ENCODE peak calls at places on chromosome 14, in six cellular contexts. One of them, this sample, is unnamed.
A peak's percentile ranks its signal among the peaks of the same experiment; 100 is the strongest.

GRCh38 chr14:29442720-29443119 is 484.9 kb downstream of the PRKD1 start:
- DNase-seq in tibial nerve: no peak
- DNase-seq in transverse colon: no peak
- DNase-seq in stomach: no peak
- DNase-seq in suprapubic skin: no peak
- DNase-seq in sigmoid colon: no peak
- DNase-seq in this sample: no peak

GRCh38 chr14:26863736-26864135 is 265.9 kb upstream of the NOVA1 start:
- DNase-seq in transverse colon: no peak
- DNase-seq in tibial nerve: no peak
- DNase-seq in sigmoid colon: no peak
- DNase-seq in suprapubic skin: no peak
- DNase-seq in stomach: no peak
- DNase-seq in this sample: no peak

GRCh38 chr14:21136024-21136423 is 19.8 kb downstream of the OR5AU1 start:
- DNase-seq in transverse colon: no peak
- DNase-seq in stomach: no peak
- DNase-seq in sigmoid colon: no peak
- DNase-seq in suprapubic skin: no peak
- DNase-seq in tibial nerve: no peak
- DNase-seq in this sample: no peak

GRCh38 chr14:21024668-21025373 is at the start of gene NDRG2:
- DNase-seq in stomach: peak; percentile 90
- DNase-seq in tibial nerve: peak; percentile 71
- DNase-seq in transverse colon: peak; percentile 90
- DNase-seq in suprapubic skin: peak; percentile 90
- DNase-seq in sigmoid colon: peak; percentile 94
- DNase-seq in this sample: peak; percentile 82

GRCh38 chr14:71107921-71108320 is 200.7 kb downstream of the PCNX1 start:
- DNase-seq in sigmoid colon: no peak
- DNase-seq in suprapubic skin: no peak
- DNase-seq in transverse colon: no peak
- DNase-seq in tibial nerve: no peak
- DNase-seq in stomach: no peak
- DNase-seq in this sample: no peak

GRCh38 chr14:88411039-88411438 is 25.6 kb downstream of the SPATA7 start:
- DNase-seq in tibial nerve: no peak
- DNase-seq in sigmoid colon: no peak
- DNase-seq in suprapubic skin: no peak
- DNase-seq in stomach: no peak
- DNase-seq in transverse colon: no peak
- DNase-seq in this sample: no peak

GRCh38 chr14:74859757-74860156 is 16.2 kb downstream of the PROX2 start:
- DNase-seq in transverse colon: no peak
- DNase-seq in suprapubic skin: no peak
- DNase-seq in stomach: no peak
- DNase-seq in tibial nerve: no peak
- DNase-seq in sigmoid colon: no peak
- DNase-seq in this sample: no peak

GRCh38 chr14:91580886-91581615 is 70.9 kb upstream of the PPP4R3A start:
- DNase-seq in suprapubic skin: no peak
- DNase-seq in tibial nerve: no peak
- DNase-seq in sigmoid colon: no peak
- DNase-seq in transverse colon: no peak
- DNase-seq in stomach: no peak
- DNase-seq in this sample: no peak

GRCh38 chr14:100246809-100247428 is 8.0 kb downstream of the YY1 start:
- DNase-seq in suprapubic skin: no peak
- DNase-seq in transverse colon: no peak
- DNase-seq in stomach: no peak
- DNase-seq in tibial nerve: no peak
- DNase-seq in sigmoid colon: no peak
- DNase-seq in this sample: no peak

GRCh38 chr14:67457782-67458181 is 30.7 kb downstream of the TMEM229B start:
- DNase-seq in tibial nerve: no peak
- DNase-seq in stomach: peak; percentile 31
- DNase-seq in transverse colon: no peak
- DNase-seq in sigmoid colon: no peak
- DNase-seq in suprapubic skin: no peak
- DNase-seq in this sample: no peak

GRCh38 chr14:50697659-50698290 is 29.7 kb upstream of the SAV1 start:
- DNase-seq in tibial nerve: no peak
- DNase-seq in suprapubic skin: no peak
- DNase-seq in transverse colon: no peak
- DNase-seq in stomach: no peak
- DNase-seq in sigmoid colon: no peak
- DNase-seq in this sample: no peak

GRCh38 chr14:99497894-99498293 is 16.7 kb downstream of the CCNK start:
- DNase-seq in stomach: no peak
- DNase-seq in sigmoid colon: no peak
- DNase-seq in transverse colon: no peak
- DNase-seq in tibial nerve: no peak
- DNase-seq in suprapubic skin: no peak
- DNase-seq in this sample: no peak

GRCh38 chr14:103628684-103629502 is at the start of gene KLC1:
- DNase-seq in transverse colon: peak; percentile 89
- DNase-seq in tibial nerve: peak; percentile 75
- DNase-seq in suprapubic skin: peak; percentile 90
- DNase-seq in stomach: peak; percentile 87
- DNase-seq in sigmoid colon: peak; percentile 93
- DNase-seq in this sample: peak; percentile 90

GRCh38 chr14:51079085-51079484 is 15.8 kb downstream of the TRIM9 start:
- DNase-seq in transverse colon: no peak
- DNase-seq in tibial nerve: no peak
- DNase-seq in suprapubic skin: no peak
- DNase-seq in stomach: no peak
- DNase-seq in sigmoid colon: no peak
- DNase-seq in this sample: no peak

GRCh38 chr14:96086032-96086431 is 46.9 kb downstream of the C14orf132 start:
- DNase-seq in stomach: no peak
- DNase-seq in sigmoid colon: peak; percentile 32
- DNase-seq in suprapubic skin: no peak
- DNase-seq in transverse colon: no peak
- DNase-seq in tibial nerve: no peak
- DNase-seq in this sample: no peak

GRCh38 chr14:73833530-73834257 is 17.9 kb upstream of the PTGR2 start:
- DNase-seq in sigmoid colon: no peak
- DNase-seq in suprapubic skin: no peak
- DNase-seq in stomach: no peak
- DNase-seq in transverse colon: no peak
- DNase-seq in tibial nerve: no peak
- DNase-seq in this sample: no peak

GRCh38 chr14:89792489-89793366 is 161.8 kb downstream of the EFCAB11 start:
- DNase-seq in transverse colon: no peak
- DNase-seq in tibial nerve: no peak
- DNase-seq in suprapubic skin: no peak
- DNase-seq in sigmoid colon: peak; percentile 69
- DNase-seq in stomach: no peak
- DNase-seq in this sample: no peak

GRCh38 chr14:24307575-24308341 is at the start of gene CIDEB:
- DNase-seq in tibial nerve: no peak
- DNase-seq in sigmoid colon: peak; percentile 77
- DNase-seq in transverse colon: peak; percentile 86
- DNase-seq in stomach: peak; percentile 74
- DNase-seq in suprapubic skin: peak; percentile 86
- DNase-seq in this sample: peak; percentile 73

GRCh38 chr14:39717000-39717399 is 284.8 kb upstream of the FBXO33 start:
- DNase-seq in suprapubic skin: no peak
- DNase-seq in transverse colon: no peak
- DNase-seq in sigmoid colon: no peak
- DNase-seq in stomach: no peak
- DNase-seq in tibial nerve: no peak
- DNase-seq in this sample: no peak

DNA sequence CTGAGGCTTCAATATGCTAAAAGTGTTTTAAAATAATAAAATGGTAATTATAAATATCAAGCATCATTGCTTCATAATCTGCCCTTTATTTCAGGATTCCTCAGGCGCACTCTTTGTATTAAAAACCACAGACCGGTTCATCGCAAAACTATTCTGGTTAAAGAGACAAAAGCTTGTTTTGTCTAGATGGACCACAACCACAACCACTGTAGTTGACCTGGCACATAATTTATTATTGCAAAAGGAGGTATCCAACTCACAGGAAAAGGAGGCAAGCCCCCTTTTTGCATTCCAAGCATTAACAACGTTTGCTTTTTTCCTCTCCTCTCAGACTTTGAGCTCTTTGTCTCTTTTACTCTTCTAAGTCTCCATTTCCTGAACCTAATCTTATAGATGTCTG is 1057.7 kb downstream of the GALC start:
- DNase-seq in stomach: no peak
- DNase-seq in tibial nerve: no peak
- DNase-seq in transverse colon: no peak
- DNase-seq in sigmoid colon: no peak
- DNase-seq in suprapubic skin: no peak
- DNase-seq in this sample: no peak
- TF ChIP-seq POLR2A in stomach: no peak
- TF ChIP-seq POLR2A in tibial nerve: no peak
- TF ChIP-seq POLR2A in transverse colon: no peak
- TF ChIP-seq POLR2A in sigmoid colon: no peak
- TF ChIP-seq POLR2A in suprapubic skin: no peak
- TF ChIP-seq POLR2A in this sample: no peak

GRCh38 chr14:76918176-76918750 is 92.1 kb downstream of the LRRC74A start:
- DNase-seq in transverse colon: peak; percentile 52
- DNase-seq in tibial nerve: peak; percentile 37
- DNase-seq in stomach: peak; percentile 57
- DNase-seq in suprapubic skin: peak; percentile 86
- DNase-seq in sigmoid colon: peak; percentile 94
- DNase-seq in this sample: no peak
- H3K4me1 ChIP-seq in transverse colon: peaks cover 45% of the 10 kb centered on the region
- H3K4me1 ChIP-seq in tibial nerve: peaks cover 16% of the 10 kb centered on the region
- H3K4me1 ChIP-seq in stomach: peaks cover 53% of the 10 kb centered on the region
- H3K4me1 ChIP-seq in suprapubic skin: peaks cover 80% of the 10 kb centered on the region
- H3K4me1 ChIP-seq in sigmoid colon: no peaks in the 10 kb centered on the region
- H3K4me1 ChIP-seq in this sample: peaks cover 58% of the 10 kb centered on the region

DNA sequence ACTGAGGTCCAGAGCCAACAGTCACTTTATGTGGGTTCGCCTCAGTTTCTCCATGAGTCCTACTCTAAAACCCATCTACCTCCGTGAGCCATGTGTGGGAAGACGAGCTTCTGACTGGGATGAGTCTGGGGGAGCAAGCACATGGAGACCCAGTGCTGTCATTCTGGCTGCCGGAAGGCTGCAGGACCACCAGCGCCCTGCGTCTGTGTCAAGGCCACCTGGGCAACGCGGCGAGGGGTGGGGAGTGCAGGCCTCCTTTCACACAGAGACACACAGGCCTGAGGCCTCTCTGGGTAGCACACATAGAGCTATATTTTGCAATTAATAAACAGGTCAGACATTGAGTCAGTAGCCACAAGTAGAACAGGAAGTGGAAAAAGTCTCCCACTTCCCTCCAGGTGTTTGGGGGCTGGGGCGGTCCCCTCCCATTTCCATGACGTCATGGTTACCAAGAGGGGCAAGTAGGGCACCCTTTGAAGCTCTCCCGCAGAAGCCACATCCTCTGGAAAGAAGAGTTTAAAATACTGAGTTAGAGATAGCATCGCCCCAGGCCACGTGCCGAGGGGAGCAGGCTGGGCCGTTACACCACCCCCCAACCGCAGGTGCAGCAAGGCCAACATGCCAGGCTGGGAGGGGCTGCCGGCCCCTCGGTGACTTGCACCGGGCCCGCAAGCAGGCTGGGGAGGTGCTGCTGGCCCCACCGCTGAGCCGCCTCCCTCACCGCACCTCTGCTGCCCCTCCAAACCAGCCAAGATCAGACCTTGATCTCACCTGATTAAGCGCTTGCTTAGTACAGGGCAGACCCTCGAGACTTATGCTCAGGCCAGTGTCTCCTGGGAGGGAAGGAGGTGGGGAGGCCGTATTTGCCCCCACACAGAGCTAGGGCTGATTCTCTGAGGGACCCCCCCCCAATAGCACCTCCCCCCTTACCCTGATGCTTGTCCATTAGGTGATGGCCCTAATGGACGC is 32.7 kb downstream of the DAD1 start:
- DNase-seq in suprapubic skin: peak; percentile 84
- DNase-seq in sigmoid colon: peak; percentile 71
- DNase-seq in stomach: peak; percentile 74
- DNase-seq in tibial nerve: no peak
- DNase-seq in transverse colon: peak; percentile 88
- DNase-seq in this sample: peak; percentile 41
- TF ChIP-seq POLR2A in suprapubic skin: no peak
- TF ChIP-seq POLR2A in sigmoid colon: no peak
- TF ChIP-seq POLR2A in stomach: no peak
- TF ChIP-seq POLR2A in tibial nerve: no peak
- TF ChIP-seq POLR2A in transverse colon: no peak
- TF ChIP-seq POLR2A in this sample: no peak

GRCh38 chr14:105077649-105077995 is 12.4 kb upstream of the GPR132 start:
- DNase-seq in sigmoid colon: no peak
- DNase-seq in suprapubic skin: no peak
- DNase-seq in transverse colon: no peak
- DNase-seq in tibial nerve: no peak
- DNase-seq in stomach: no peak
- DNase-seq in this sample: no peak

GRCh38 chr14:105075364-105076295 is 10.4 kb upstream of the GPR132 start:
- DNase-seq in sigmoid colon: peak; percentile 64
- DNase-seq in tibial nerve: no peak
- DNase-seq in transverse colon: peak; percentile 54
- DNase-seq in suprapubic skin: no peak
- DNase-seq in stomach: no peak
- DNase-seq in this sample: no peak

GRCh38 chr14:105076296-105076804 is 11.1 kb upstream of the GPR132 start:
- DNase-seq in transverse colon: no peak
- DNase-seq in stomach: no peak
- DNase-seq in suprapubic skin: no peak
- DNase-seq in tibial nerve: no peak
- DNase-seq in sigmoid colon: no peak
- DNase-seq in this sample: no peak

GRCh38 chr14:105078294-105078693 is 13.1 kb upstream of the GPR132 start:
- DNase-seq in sigmoid colon: no peak
- DNase-seq in tibial nerve: no peak
- DNase-seq in suprapubic skin: no peak
- DNase-seq in stomach: no peak
- DNase-seq in transverse colon: no peak
- DNase-seq in this sample: no peak

DNA sequence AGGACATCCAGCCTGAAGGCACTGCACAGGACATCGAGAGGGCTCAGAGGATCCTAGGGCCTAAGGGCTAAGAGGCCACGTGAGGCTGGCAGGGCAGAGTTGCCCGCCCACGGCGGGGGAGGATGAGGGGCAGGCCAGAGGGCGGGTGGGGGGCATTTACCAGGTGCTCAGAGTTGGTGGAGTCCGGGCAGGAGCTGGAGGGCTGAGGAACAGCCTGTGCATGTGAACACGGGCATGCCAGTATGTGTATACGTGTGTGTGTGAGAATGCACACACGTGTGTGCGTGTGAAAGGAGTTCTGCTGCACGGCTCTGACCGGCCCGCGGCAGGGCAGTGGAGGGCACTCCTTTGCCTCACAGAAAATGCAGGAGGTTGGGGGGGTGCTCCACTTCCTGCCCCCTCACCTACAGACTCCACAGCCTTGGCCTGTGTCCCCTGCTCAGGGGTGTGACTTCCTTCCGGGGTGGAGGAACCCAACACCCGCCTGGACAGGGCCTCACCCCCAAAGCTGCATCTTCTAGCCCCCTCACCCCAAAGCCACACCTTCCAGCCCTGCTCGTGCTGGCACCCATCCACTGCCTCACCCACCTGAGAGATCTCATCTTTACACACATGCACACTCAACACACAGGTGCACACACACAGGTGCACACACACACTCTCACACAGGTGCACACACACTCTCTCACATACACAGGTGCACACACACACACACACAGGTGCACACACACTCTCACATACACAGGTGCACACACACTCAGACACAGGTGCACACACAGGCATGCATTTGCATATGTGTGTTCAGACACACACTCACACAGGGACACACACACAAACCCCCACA is 11.8 kb upstream of the GPR132 start:
- DNase-seq in tibial nerve: no peak
- DNase-seq in stomach: no peak
- DNase-seq in sigmoid colon: no peak
- DNase-seq in suprapubic skin: no peak
- DNase-seq in transverse colon: no peak
- DNase-seq in this sample: no peak
- H3K4me1 ChIP-seq in tibial nerve: no peaks in the 10 kb centered on the region
- H3K4me1 ChIP-seq in stomach: no peaks in the 10 kb centered on the region
- H3K4me1 ChIP-seq in sigmoid colon: no peaks in the 10 kb centered on the region
- H3K4me1 ChIP-seq in suprapubic skin: peaks cover 37% of the 10 kb centered on the region
- H3K4me1 ChIP-seq in transverse colon: no peaks in the 10 kb centered on the region
- H3K4me1 ChIP-seq in this sample: peaks cover 14% of the 10 kb centered on the region

This sample was measured in testis.